ENCODE peak calls at places on chromosomes 7 and 10, in four cellular contexts. N, S, P and B are unnamed samples.

GRCh38 chr10:60970526-60970925 is 26.5 kb upstream of the RHOBTB1 start:
- DNase-seq in N (no peak), S (no peak), P (no peak), B (no peak)

GRCh38 chr7:7653568-7654187 is 13.1 kb downstream of the UMAD1 start:
- DNase-seq in N (no peak), S (no peak), P (no peak), B (no peak)

GRCh38 chr7:91383186-91383585 is 119.0 kb downstream of the FZD1 start:
- DNase-seq in N (no peak), S (no peak), P (no peak), B (peak; percentile 21)

GRCh38 chr10:78335691-78336401 is 302.2 kb downstream of the RPS24 start:
- DNase-seq in N (no peak), S (peak; percentile 25), P (no peak), B (peak; percentile 76)

GRCh38 chr7:19930851-19931250 is 157.4 kb upstream of the TMEM196 start:
- DNase-seq in N (no peak), S (no peak), P (no peak), B (no peak)

GRCh38 chr10:51699145-51699474 is 285 bp downstream of the CSTF2T start:
- DNase-seq in N (no peak), S (no peak), P (no peak), B (no peak)

GRCh38 chr7:87435546-87435945 is 39.9 kb downstream of the ABCB4 start:
- DNase-seq in N (no peak), S (no peak), P (no peak), B (peak; percentile 6)

GRCh38 chr10:74799840-74800239 is 26.6 kb upstream of the KAT6B start:
- DNase-seq in N (no peak), S (no peak), P (no peak), B (peak; percentile 17)

GRCh38 chr10:103605359-103606156 is 112.1 kb downstream of the NEURL1 start:
- DNase-seq in N (peak; percentile 33), S (peak; percentile 40), P (peak; percentile 50), B (peak; percentile 80)

GRCh38 chr10:485776-486572 is 203.5 kb downstream of the DIP2C start:
- DNase-seq in N (no peak), S (no peak), P (no peak), B (peak; percentile 63)

GRCh38 chr7:55522268-55522902 is 49.9 kb downstream of the VOPP1 start:
- DNase-seq in N (no peak), S (no peak), P (no peak), B (no peak)

DNA sequence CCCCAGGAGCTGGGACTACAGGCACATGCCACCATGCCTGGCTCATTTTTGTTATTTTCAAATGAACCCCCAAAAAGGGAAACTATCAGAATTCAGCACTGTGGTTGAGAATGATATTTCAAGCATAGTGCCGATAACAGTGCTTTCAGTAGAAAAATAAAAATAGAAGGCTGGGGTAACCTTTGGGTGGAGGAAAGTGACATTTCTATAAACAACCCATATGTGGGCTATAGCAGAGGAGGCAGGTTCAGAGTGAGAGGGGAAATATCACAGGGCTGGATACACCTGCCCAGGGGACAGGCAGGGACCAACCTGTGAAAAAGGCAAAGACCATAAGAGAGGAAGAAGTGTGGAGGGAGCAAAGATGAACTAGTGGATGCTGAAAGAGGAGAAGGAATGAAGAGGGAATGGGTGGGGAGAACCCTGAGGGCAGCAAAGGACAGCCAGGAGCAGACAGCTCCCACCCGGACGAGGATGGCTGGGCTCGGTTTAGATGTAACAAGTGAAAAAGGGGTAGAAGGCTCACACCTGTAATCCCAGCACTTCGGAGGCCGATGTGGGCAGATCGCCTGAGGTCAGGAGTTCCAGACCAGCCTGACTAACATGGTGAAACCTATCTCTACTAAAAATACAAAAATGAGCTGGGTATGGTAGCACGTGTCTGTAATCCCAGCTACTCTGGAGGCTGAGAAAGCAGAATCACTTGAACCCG is 56.5 kb downstream of the MAP3K8 start:
- DNase-seq in N (no peak), S (no peak), P (no peak), B (no peak)
- H3K4me3 ChIP-seq in N (no peak overlapping the region), S (no peak overlapping the region), P (no peak overlapping the region), B (no peak overlapping the region)

GRCh38 chr7:12770227-12770975 is 83.0 kb downstream of the ARL4A start:
- DNase-seq in N (no peak), S (peak; percentile 59), P (no peak), B (peak; percentile 22)

GRCh38 chr7:12769464-12769863 is 82.0 kb downstream of the ARL4A start:
- DNase-seq in N (no peak), S (no peak), P (no peak), B (peak; percentile 42)

GRCh38 chr7:12768948-12769347 is 81.5 kb downstream of the ARL4A start:
- DNase-seq in N (no peak), S (no peak), P (no peak), B (no peak)

GRCh38 chr7:12772768-12773167 is 85.3 kb downstream of the ARL4A start:
- DNase-seq in N (no peak), S (no peak), P (no peak), B (no peak)

DNA sequence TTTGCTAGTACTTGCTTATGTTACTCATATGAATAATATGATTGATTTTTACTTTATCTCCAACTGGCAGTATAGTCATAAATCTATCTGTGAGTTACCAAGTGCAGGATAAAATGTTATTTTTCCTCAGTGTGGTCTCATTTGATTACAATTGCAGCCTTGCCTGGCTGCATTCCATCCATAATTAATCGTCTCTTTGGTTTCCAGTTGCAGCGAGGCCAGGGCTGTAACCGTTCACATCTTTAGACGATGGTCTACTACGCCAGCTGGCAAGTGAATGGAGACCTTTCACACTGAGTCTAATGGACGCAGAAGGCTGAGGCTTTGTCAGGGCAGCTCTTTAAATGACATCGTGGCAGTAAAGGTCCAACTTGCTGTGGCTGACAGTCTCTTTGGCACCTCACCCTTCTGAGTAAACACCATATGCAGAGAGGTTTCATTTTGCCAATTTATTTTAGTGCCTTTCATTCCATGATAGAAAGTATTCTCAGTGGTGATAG is 84.0 kb downstream of the ARL4A start:
- DNase-seq in N (no peak), S (peak; percentile 48), P (peak; percentile 5), B (peak; percentile 70)
- H3K4me3 ChIP-seq in N (no peak overlapping the region), S (no peak overlapping the region), P (peak overlapping the region; percentile 5), B (peak overlapping the region; percentile 21)

DNA sequence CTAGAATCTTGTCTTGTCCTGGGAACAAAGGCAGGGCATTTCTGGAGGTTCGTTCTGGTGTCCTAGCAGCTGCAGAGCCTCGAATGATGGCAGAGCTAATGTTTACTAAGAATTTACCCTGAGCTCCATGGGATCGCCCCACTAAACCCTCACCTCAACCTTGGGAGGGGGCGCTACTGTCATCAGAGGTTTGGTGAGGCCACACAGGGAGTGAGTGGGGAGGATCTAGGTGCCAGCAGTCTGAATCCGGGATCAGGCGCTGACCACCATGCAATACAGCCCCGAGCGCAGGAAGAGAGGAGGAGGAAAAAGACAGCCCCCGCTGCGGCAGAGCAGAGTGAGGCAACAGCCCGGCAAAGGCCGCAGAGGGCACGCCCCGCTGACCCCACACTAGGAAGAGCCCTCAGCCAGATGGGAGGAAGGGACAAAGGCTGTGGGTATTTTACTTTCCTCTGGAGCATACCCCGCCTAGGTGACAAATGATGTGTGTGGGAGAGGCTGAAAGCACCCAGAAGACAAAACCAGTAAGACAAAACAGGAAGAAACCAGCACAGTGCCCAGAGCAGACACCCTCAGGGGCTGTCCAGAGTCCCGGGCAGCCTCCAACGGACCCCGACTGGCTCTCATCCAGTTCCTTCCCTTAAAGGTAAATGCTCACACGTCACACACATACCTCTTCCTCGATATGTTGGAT is 103.5 kb downstream of the FAM53B start:
- DNase-seq in N (no peak), S (no peak), P (no peak), B (no peak)
- H3K4me3 ChIP-seq in N (peak overlapping the region; percentile 3), S (no peak overlapping the region), P (no peak overlapping the region), B (no peak overlapping the region)

GRCh38 chr7:82410461-82410860 is 33.1 kb downstream of the CACNA2D1 start:
- DNase-seq in N (no peak), S (peak; percentile 16), P (peak; percentile 82), B (no peak)
- H3K4me3 ChIP-seq in N (no peak overlapping the region), S (no peak overlapping the region), P (peak overlapping the region; percentile 27), B (no peak overlapping the region)

GRCh38 chr10:89163265-89163995 is 43.7 kb downstream of the CH25H start:
- DNase-seq in N (peak; percentile 75), S (peak; percentile 16), P (peak; percentile 10), B (peak; percentile 86)
- H3K4me3 ChIP-seq in N (peak overlapping the region; percentile 15), S (no peak overlapping the region), P (no peak overlapping the region), B (peak overlapping the region; percentile 21)

DNA sequence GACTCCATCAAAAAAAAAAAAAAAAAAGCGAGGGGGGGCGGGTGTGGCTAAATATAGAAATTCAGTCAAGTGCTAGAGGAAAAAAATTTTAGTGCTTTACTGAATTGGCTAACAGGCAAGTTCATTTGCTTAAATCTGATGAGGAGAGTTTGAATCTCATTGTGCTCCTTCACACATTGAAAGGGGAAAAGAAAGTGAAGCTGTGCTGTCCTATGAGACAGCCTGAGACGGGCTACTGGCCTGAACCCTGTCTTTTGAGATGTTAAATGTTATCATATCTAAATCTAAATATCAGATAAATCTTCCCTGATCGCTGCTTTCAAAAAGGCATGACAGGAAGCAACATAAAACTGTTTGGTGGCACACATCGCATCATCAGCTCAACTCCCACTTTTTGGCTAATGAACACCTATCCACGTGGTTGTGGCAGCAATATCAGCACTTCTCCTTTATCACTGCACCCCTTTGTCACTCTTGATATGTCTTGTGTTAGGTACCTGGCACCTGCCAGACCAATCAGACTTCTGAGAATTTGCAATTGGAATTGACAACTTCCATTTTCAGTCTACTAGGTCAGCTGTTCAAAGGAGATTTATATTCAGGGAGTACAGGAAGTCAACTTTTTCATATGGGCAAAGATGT is 14.0 kb upstream of the IFIT1B start:
- DNase-seq in N (peak; percentile 29), S (no peak), P (no peak), B (no peak)
- H3K4me3 ChIP-seq in N (no peak overlapping the region), S (no peak overlapping the region), P (no peak overlapping the region), B (no peak overlapping the region)